ENCODE peak calls at places on chromosomes 6 and 20, in six cellular contexts. D is NCI-H774; E is GM03348; W is GM19239; P is effector memory CD8-positive, alpha-beta T cell; H is NCI-H510A treated with DMSO at 0.1 percent for 48 hours. U is an unnamed sample.

GRCh38 chr6:156735751-156736150 is 41.4 kb upstream of the ARID1B start:
- DNase-seq in D (no peak), H (no peak), W (no peak), P (no peak), E (no peak), U (no peak)

GRCh38 chr6:138963531-138963930 is 24.5 kb downstream of the REPS1 start:
- DNase-seq in E (no peak), W (no peak), H (no peak), D (no peak), P (no peak), U (no peak)

GRCh38 chr6:68235192-68235812 is 399.8 kb upstream of the ADGRB3 start:
- DNase-seq in E (no peak), W (no peak), P (no peak), H (no peak), D (no peak), U (peak)

GRCh38 chr6:43186706-43187105 is 4.7 kb downstream of the CUL9 start:
- DNase-seq in H (no peak), W (no peak), D (no peak), P (no peak), E (no peak), U (no peak)

GRCh38 chr6:5967594-5967993 is 39.1 kb downstream of the NRN1 start:
- DNase-seq in D (no peak), W (no peak), H (no peak), E (no peak), P (no peak), U (no peak)

GRCh38 chr20:36777152-36777551 is 3.6 kb upstream of the DSN1 start:
- DNase-seq in E (no peak), D (no peak), H (no peak), P (no peak), W (no peak), U (no peak)

GRCh38 chr20:32457476-32457986 is 99.4 kb downstream of the ASXL1 start:
- DNase-seq in W (no peak), D (peak), H (peak), E (peak), P (no peak), U (peak)

GRCh38 chr6:1296079-1296478 is 15.8 kb upstream of the FOXQ1 start:
- DNase-seq in W (no peak), P (no peak), E (no peak), D (no peak), H (no peak), U (no peak)

GRCh38 chr20:62136283-62137091 is 6.7 kb downstream of the PSMA7 start:
- DNase-seq in D (no peak), H (peak), W (peak), E (peak), P (peak), U (peak)

GRCh38 chr6:41252401-41252800 is 24.3 kb downstream of the TREML4 start:
- DNase-seq in P (no peak), D (no peak), W (no peak), H (no peak), E (no peak), U (no peak)

U was measured in cardiac fibroblast.